ENCODE peak calls at places on chromosomes 13 and 19, in six cellular contexts. G is neuronal stem cell, U is H9, I is H1, C is trophoblast cell, V is mesenchymal stem cell. E is an unnamed sample.

GRCh38 chr19:45283443-45284033 is 32.5 kb downstream of the MARK4 start:
- DNase-seq in G (no peak), I (no peak), C (peak; percentile 55), U (no peak), V (no peak), E (no peak)

GRCh38 chr13:42696191-42696590 is 85.2 kb upstream of the FAM216B start:
- DNase-seq in I (no peak), U (no peak), V (peak; percentile 50), G (no peak), C (peak; percentile 37), E (peak; percentile 80)

GRCh38 chr13:70098669-70099068 is 9.0 kb upstream of the ATXN8OS start:
- DNase-seq in G (no peak), C (peak; percentile 12), U (no peak), I (no peak), V (peak; percentile 25), E (no peak)

GRCh38 chr19:33399081-33399744 is 25.7 kb downstream of the CEBPG start:
- DNase-seq in G (no peak), U (no peak), I (no peak), V (no peak), C (no peak), E (no peak)

GRCh38 chr19:50417138-50417849 is 1.4 kb upstream of the SPIB start:
- DNase-seq in C (no peak), I (no peak), G (no peak), V (no peak), U (peak; percentile 40), E (no peak)

GRCh38 chr13:113750554-113751399 is 8.2 kb upstream of the TMEM255B start:
- DNase-seq in U (no peak), V (no peak), C (no peak), I (no peak), G (no peak), E (no peak)

GRCh38 chr13:95644611-95645052 is at the start of gene DZIP1:
- DNase-seq in G (peak; percentile 78), I (peak; percentile 70), C (peak; percentile 69), U (peak; percentile 96), V (peak; percentile 90), E (peak; percentile 83)

GRCh38 chr19:55372316-55373081 is 2.2 kb upstream of the IL11 start:
- DNase-seq in G (no peak), I (no peak), V (peak; percentile 79), C (no peak), U (no peak), E (peak; percentile 84)

GRCh38 chr19:4174895-4175668 is 7.3 kb downstream of the SIRT6 start:
- DNase-seq in G (no peak), C (no peak), I (no peak), U (no peak), V (no peak), E (no peak)

GRCh38 chr19:51433092-51433491 is 15.7 kb upstream of the SIGLEC10 start:
- DNase-seq in I (no peak), U (no peak), V (no peak), G (no peak), C (peak; percentile 14), E (no peak)

GRCh38 chr13:99225078-99225477 is 24.4 kb downstream of the UBAC2 start:
- DNase-seq in U (no peak), I (no peak), G (no peak), V (no peak), C (peak; percentile 8), E (no peak)

GRCh38 chr13:105328212-105328611 is 1207.2 kb downstream of the EFNB2 start:
- DNase-seq in V (no peak), U (no peak), G (no peak), C (no peak), I (no peak), E (no peak)

GRCh38 chr13:113656015-113656588 is 1.9 kb downstream of the ATP4B start:
- DNase-seq in G (no peak), I (no peak), V (no peak), C (no peak), U (no peak), E (no peak)

GRCh38 chr13:74288361-74288911 is 154.2 kb upstream of the KLF12 start:
- DNase-seq in G (peak; percentile 9), V (no peak), C (no peak), I (no peak), U (peak; percentile 41), E (no peak)

DNA sequence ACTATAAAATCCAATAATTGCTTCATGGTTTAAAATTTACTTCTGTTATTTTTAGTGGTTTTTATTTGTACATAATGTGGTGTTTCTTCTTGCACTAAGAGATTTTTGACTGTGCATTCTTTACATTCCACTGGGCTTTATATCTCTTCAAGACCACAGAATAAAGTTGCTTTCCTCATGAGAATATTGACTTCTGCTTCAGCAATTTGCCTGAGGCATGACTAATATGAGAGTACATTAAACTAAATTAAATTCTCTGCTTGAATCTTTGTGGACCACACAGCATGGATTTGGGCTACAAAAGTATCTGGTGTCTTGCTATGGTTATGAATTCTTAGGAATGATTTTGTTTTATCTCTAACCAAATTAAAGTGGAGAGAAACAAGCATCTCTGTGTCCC is 1463.4 kb upstream of the PCDH20 start:
- DNase-seq in G (no peak), U (no peak), I (no peak), C (no peak), V (peak; percentile 37), E (peak; percentile 77)
- H3K14ac ChIP-seq in G (no peak overlapping the region), U (no peak overlapping the region), I (no peak overlapping the region), C (no peak overlapping the region), V (no peak overlapping the region), E (no peak overlapping the region)

GRCh38 chr13:51501096-51501495 is 48.3 kb upstream of the INTS6 start:
- DNase-seq in C (no peak), V (no peak), G (no peak), U (no peak), I (no peak), E (peak; percentile 39)

GRCh38 chr13:51494151-51494550 is 41.3 kb upstream of the INTS6 start:
- DNase-seq in C (peak; percentile 54), V (no peak), U (no peak), G (no peak), I (no peak), E (peak; percentile 60)

GRCh38 chr13:51499841-51500240 is 47.0 kb upstream of the INTS6 start:
- DNase-seq in V (no peak), C (no peak), G (no peak), I (no peak), U (no peak), E (no peak)

GRCh38 chr13:51500687-51501086 is 47.9 kb upstream of the INTS6 start:
- DNase-seq in G (no peak), I (no peak), C (no peak), V (no peak), U (no peak), E (no peak)

GRCh38 chr13:51495300-51495699 is 42.5 kb upstream of the INTS6 start:
- DNase-seq in C (no peak), I (no peak), V (no peak), G (no peak), U (no peak), E (no peak)
- H3K14ac ChIP-seq in C (no peak overlapping the region), I (no peak overlapping the region), V (no peak overlapping the region), G (no peak overlapping the region), U (no peak overlapping the region), E (no peak overlapping the region)

GRCh38 chr19:36488816-36489138 is 584 bp downstream of the ZNF566 start:
- DNase-seq in G (no peak), I (no peak), C (no peak), V (no peak), U (no peak), E (no peak)

GRCh38 chr19:36483653-36484052 is 5.7 kb downstream of the ZNF566 start:
- DNase-seq in I (no peak), U (no peak), V (no peak), G (no peak), C (no peak), E (no peak)

GRCh38 chr19:36488118-36488815 is 1.1 kb downstream of the ZNF566 start:
- DNase-seq in I (no peak), G (no peak), V (peak; percentile 44), U (no peak), C (no peak), E (peak; percentile 53)

GRCh38 chr19:36482876-36483275 is 6.5 kb downstream of the ZNF566 start:
- DNase-seq in G (no peak), V (no peak), I (no peak), C (no peak), U (no peak), E (no peak)
- H3K14ac ChIP-seq in G (no peak overlapping the region), V (no peak overlapping the region), I (no peak overlapping the region), C (no peak overlapping the region), U (no peak overlapping the region), E (no peak overlapping the region)

GRCh38 chr19:58570770-58571574 is 2.2 kb downstream of the MZF1 start:
- DNase-seq in C (no peak), U (no peak), V (no peak), I (no peak), G (no peak), E (no peak)

GRCh38 chr19:58571575-58571947 is 1.6 kb downstream of the MZF1 start:
- DNase-seq in V (no peak), I (no peak), G (no peak), C (no peak), U (no peak), E (no peak)

GRCh38 chr19:58572818-58573657 is at the start of gene MZF1:
- DNase-seq in I (peak; percentile 99), C (peak; percentile 100), G (peak; percentile 100), U (peak; percentile 100), V (peak; percentile 100), E (peak; percentile 100)

GRCh38 chr19:58573658-58574164 is 576 bp upstream of the MZF1 start:
- DNase-seq in G (no peak), I (no peak), C (no peak), V (no peak), U (no peak), E (no peak)

GRCh38 chr19:58572026-58572817 is 913 bp downstream of the MZF1 start:
- DNase-seq in U (no peak), C (no peak), I (no peak), G (no peak), V (no peak), E (no peak)
- H3K14ac ChIP-seq in U (no peak overlapping the region), C (no peak overlapping the region), I (no peak overlapping the region), G (no peak overlapping the region), V (no peak overlapping the region), E (peak overlapping the region; percentile 77)

E was measured in IMR-90.